ENCODE peak calls at places on chromosomes 3 and 15, in seven cellular contexts. One of them, this sample, is unnamed.
A peak's percentile ranks its signal among the peaks of the same experiment; 100 is the strongest.

GRCh38 chr3:10937141-10937825 is 55.3 kb upstream of the SLC6A1 start:
- DNase-seq in T follicular helper cell: no peak
- DNase-seq in SJSA1: no peak
- DNase-seq in Ammon's horn: no peak
- DNase-seq in cardiac septum: peak; percentile 63
- DNase-seq in activated CD4-positive, alpha-beta T cell treated with anti-CD3 and anti-CD28 coated beads, Interleukin-2, amount 10 ng/mL, durations not matched to agents 7 days and 5 days: no peak
- DNase-seq in stimulated activated CD4-positive, alpha-beta T cell treated with anti-CD3 and anti-CD28 coated beads, Interleukin-12 subunit alpha, Interleukin-12 subunit beta, amount 100 ng/mL, for 4 hours: no peak
- DNase-seq in this sample: no peak

GRCh38 chr3:52317601-52318000 is 1.5 kb downstream of the DNAH1 start:
- DNase-seq in T follicular helper cell: peak; percentile 66
- DNase-seq in SJSA1: no peak
- DNase-seq in Ammon's horn: no peak
- DNase-seq in cardiac septum: peak; percentile 82
- DNase-seq in activated CD4-positive, alpha-beta T cell treated with anti-CD3 and anti-CD28 coated beads, Interleukin-2, amount 10 ng/mL, durations not matched to agents 7 days and 5 days: peak; percentile 82
- DNase-seq in stimulated activated CD4-positive, alpha-beta T cell treated with anti-CD3 and anti-CD28 coated beads, Interleukin-12 subunit alpha, Interleukin-12 subunit beta, amount 100 ng/mL, for 4 hours: peak; percentile 65
- DNase-seq in this sample: no peak

GRCh38 chr3:141279074-141279945 is 47.7 kb downstream of the PXYLP1 start:
- DNase-seq in T follicular helper cell: no peak
- DNase-seq in SJSA1: peak; percentile 7
- DNase-seq in Ammon's horn: no peak
- DNase-seq in cardiac septum: no peak
- DNase-seq in activated CD4-positive, alpha-beta T cell treated with anti-CD3 and anti-CD28 coated beads, Interleukin-2, amount 10 ng/mL, durations not matched to agents 7 days and 5 days: no peak
- DNase-seq in stimulated activated CD4-positive, alpha-beta T cell treated with anti-CD3 and anti-CD28 coated beads, Interleukin-12 subunit alpha, Interleukin-12 subunit beta, amount 100 ng/mL, for 4 hours: no peak
- DNase-seq in this sample: no peak

GRCh38 chr15:66763186-66764066 is 61.4 kb downstream of the SMAD6 start:
- DNase-seq in T follicular helper cell: no peak
- DNase-seq in SJSA1: peak; percentile 57
- DNase-seq in Ammon's horn: peak; percentile 54
- DNase-seq in cardiac septum: peak; percentile 93
- DNase-seq in activated CD4-positive, alpha-beta T cell treated with anti-CD3 and anti-CD28 coated beads, Interleukin-2, amount 10 ng/mL, durations not matched to agents 7 days and 5 days: no peak
- DNase-seq in stimulated activated CD4-positive, alpha-beta T cell treated with anti-CD3 and anti-CD28 coated beads, Interleukin-12 subunit alpha, Interleukin-12 subunit beta, amount 100 ng/mL, for 4 hours: no peak
- DNase-seq in this sample: no peak

GRCh38 chr3:41940393-41940792 is 21.5 kb downstream of the ULK4 start:
- DNase-seq in T follicular helper cell: no peak
- DNase-seq in SJSA1: no peak
- DNase-seq in Ammon's horn: no peak
- DNase-seq in cardiac septum: no peak
- DNase-seq in activated CD4-positive, alpha-beta T cell treated with anti-CD3 and anti-CD28 coated beads, Interleukin-2, amount 10 ng/mL, durations not matched to agents 7 days and 5 days: no peak
- DNase-seq in stimulated activated CD4-positive, alpha-beta T cell treated with anti-CD3 and anti-CD28 coated beads, Interleukin-12 subunit alpha, Interleukin-12 subunit beta, amount 100 ng/mL, for 4 hours: no peak
- DNase-seq in this sample: no peak

GRCh38 chr15:91965501-91966180 is 112.1 kb downstream of the SLCO3A1 start:
- DNase-seq in T follicular helper cell: no peak
- DNase-seq in SJSA1: peak; percentile 28
- DNase-seq in Ammon's horn: peak; percentile 46
- DNase-seq in cardiac septum: no peak
- DNase-seq in activated CD4-positive, alpha-beta T cell treated with anti-CD3 and anti-CD28 coated beads, Interleukin-2, amount 10 ng/mL, durations not matched to agents 7 days and 5 days: no peak
- DNase-seq in stimulated activated CD4-positive, alpha-beta T cell treated with anti-CD3 and anti-CD28 coated beads, Interleukin-12 subunit alpha, Interleukin-12 subunit beta, amount 100 ng/mL, for 4 hours: no peak
- DNase-seq in this sample: peak; percentile 76

GRCh38 chr15:28901987-28902745 is 16.4 kb downstream of the APBA2 start:
- DNase-seq in T follicular helper cell: no peak
- DNase-seq in SJSA1: no peak
- DNase-seq in Ammon's horn: peak; percentile 49
- DNase-seq in cardiac septum: peak; percentile 31
- DNase-seq in activated CD4-positive, alpha-beta T cell treated with anti-CD3 and anti-CD28 coated beads, Interleukin-2, amount 10 ng/mL, durations not matched to agents 7 days and 5 days: no peak
- DNase-seq in stimulated activated CD4-positive, alpha-beta T cell treated with anti-CD3 and anti-CD28 coated beads, Interleukin-12 subunit alpha, Interleukin-12 subunit beta, amount 100 ng/mL, for 4 hours: no peak
- DNase-seq in this sample: no peak

GRCh38 chr3:41768363-41768762 is 193.5 kb downstream of the ULK4 start:
- DNase-seq in T follicular helper cell: no peak
- DNase-seq in SJSA1: no peak
- DNase-seq in Ammon's horn: peak; percentile 7
- DNase-seq in cardiac septum: no peak
- DNase-seq in activated CD4-positive, alpha-beta T cell treated with anti-CD3 and anti-CD28 coated beads, Interleukin-2, amount 10 ng/mL, durations not matched to agents 7 days and 5 days: no peak
- DNase-seq in stimulated activated CD4-positive, alpha-beta T cell treated with anti-CD3 and anti-CD28 coated beads, Interleukin-12 subunit alpha, Interleukin-12 subunit beta, amount 100 ng/mL, for 4 hours: no peak
- DNase-seq in this sample: no peak

GRCh38 chr3:131329774-131330173 is 51.8 kb upstream of the NUDT16 start:
- DNase-seq in T follicular helper cell: no peak
- DNase-seq in SJSA1: no peak
- DNase-seq in Ammon's horn: no peak
- DNase-seq in cardiac septum: no peak
- DNase-seq in activated CD4-positive, alpha-beta T cell treated with anti-CD3 and anti-CD28 coated beads, Interleukin-2, amount 10 ng/mL, durations not matched to agents 7 days and 5 days: no peak
- DNase-seq in stimulated activated CD4-positive, alpha-beta T cell treated with anti-CD3 and anti-CD28 coated beads, Interleukin-12 subunit alpha, Interleukin-12 subunit beta, amount 100 ng/mL, for 4 hours: no peak
- DNase-seq in this sample: no peak

GRCh38 chr15:91780387-91780786 is 73.1 kb upstream of the SLCO3A1 start:
- DNase-seq in T follicular helper cell: no peak
- DNase-seq in SJSA1: no peak
- DNase-seq in Ammon's horn: no peak
- DNase-seq in cardiac septum: no peak
- DNase-seq in activated CD4-positive, alpha-beta T cell treated with anti-CD3 and anti-CD28 coated beads, Interleukin-2, amount 10 ng/mL, durations not matched to agents 7 days and 5 days: no peak
- DNase-seq in stimulated activated CD4-positive, alpha-beta T cell treated with anti-CD3 and anti-CD28 coated beads, Interleukin-12 subunit alpha, Interleukin-12 subunit beta, amount 100 ng/mL, for 4 hours: no peak
- DNase-seq in this sample: no peak

GRCh38 chr3:50118237-50118636 is 29.5 kb downstream of the RBM5 start:
- DNase-seq in T follicular helper cell: no peak
- DNase-seq in SJSA1: no peak
- DNase-seq in Ammon's horn: no peak
- DNase-seq in cardiac septum: no peak
- DNase-seq in activated CD4-positive, alpha-beta T cell treated with anti-CD3 and anti-CD28 coated beads, Interleukin-2, amount 10 ng/mL, durations not matched to agents 7 days and 5 days: no peak
- DNase-seq in stimulated activated CD4-positive, alpha-beta T cell treated with anti-CD3 and anti-CD28 coated beads, Interleukin-12 subunit alpha, Interleukin-12 subunit beta, amount 100 ng/mL, for 4 hours: no peak
- DNase-seq in this sample: no peak

GRCh38 chr3:185552358-185552877 is at the start of gene LIPH:
- DNase-seq in T follicular helper cell: no peak
- DNase-seq in SJSA1: no peak
- DNase-seq in Ammon's horn: no peak
- DNase-seq in cardiac septum: peak; percentile 1
- DNase-seq in activated CD4-positive, alpha-beta T cell treated with anti-CD3 and anti-CD28 coated beads, Interleukin-2, amount 10 ng/mL, durations not matched to agents 7 days and 5 days: no peak
- DNase-seq in stimulated activated CD4-positive, alpha-beta T cell treated with anti-CD3 and anti-CD28 coated beads, Interleukin-12 subunit alpha, Interleukin-12 subunit beta, amount 100 ng/mL, for 4 hours: no peak
- DNase-seq in this sample: no peak

GRCh38 chr15:66841953-66842681 is 140.1 kb downstream of the SMAD6 start:
- DNase-seq in T follicular helper cell: no peak
- DNase-seq in SJSA1: peak; percentile 97
- DNase-seq in Ammon's horn: peak; percentile 29
- DNase-seq in cardiac septum: peak; percentile 94
- DNase-seq in activated CD4-positive, alpha-beta T cell treated with anti-CD3 and anti-CD28 coated beads, Interleukin-2, amount 10 ng/mL, durations not matched to agents 7 days and 5 days: no peak
- DNase-seq in stimulated activated CD4-positive, alpha-beta T cell treated with anti-CD3 and anti-CD28 coated beads, Interleukin-12 subunit alpha, Interleukin-12 subunit beta, amount 100 ng/mL, for 4 hours: peak; percentile 26
- DNase-seq in this sample: peak; percentile 88

This sample was measured in T1000.